ENCODE peak calls at places on chromosomes 3 and 15, in six cellular contexts. N is fibroblast of the aortic adventitia, P is fibroblast of pulmonary artery, G is neural progenitor cell, J is lung, E is HCT116. X is an unnamed sample.

GRCh38 chr15:42385206-42385979 is 26.1 kb downstream of the CAPN3 start:
- DNase-seq in N (peak), P (peak), G (peak), J (no peak), E (peak), X (peak)

GRCh38 chr15:74869726-74870407 is 3.3 kb downstream of the SCAMP2 start:
- DNase-seq in N (peak), P (peak), G (no peak), J (peak), E (no peak), X (no peak)

GRCh38 chr3:153060346-153060745 is 101.7 kb upstream of the RAP2B start:
- DNase-seq in N (no peak), P (no peak), G (no peak), J (no peak), E (no peak), X (no peak)

GRCh38 chr3:195068481-195069080 is 202.4 kb downstream of the XXYLT1 start:
- DNase-seq in N (no peak), P (no peak), G (no peak), J (no peak), E (no peak), X (no peak)

GRCh38 chr3:42123824-42124500 is 32.8 kb downstream of the TRAK1 start:
- DNase-seq in N (no peak), P (no peak), G (no peak), J (no peak), E (no peak), X (no peak)

GRCh38 chr3:123094914-123095313 is 28.1 kb downstream of the PDIA5 start:
- DNase-seq in N (no peak), P (no peak), G (no peak), J (no peak), E (no peak), X (no peak)

GRCh38 chr3:63862804-63863149 is 828 bp downstream of the THOC7 start:
- DNase-seq in N (no peak), P (no peak), G (no peak), J (no peak), E (no peak), X (no peak)

GRCh38 chr3:195708626-195709481 is 11.9 kb upstream of the MUC20 start:
- DNase-seq in N (peak), P (no peak), G (no peak), J (no peak), E (no peak), X (no peak)

GRCh38 chr3:108127301-108127988 is 36.6 kb upstream of the CD47 start:
- DNase-seq in N (no peak), P (peak), G (peak), J (no peak), E (no peak), X (no peak)

GRCh38 chr3:197508051-197508451 is 47.7 kb downstream of the BDH1 start:
- DNase-seq in N (no peak), P (no peak), G (no peak), J (no peak), E (no peak), X (no peak)
- H3K4me3 ChIP-seq in N (no peak), P (no peak), G (no peak), J (no peak), E (no peak), X (no peak)

DNA sequence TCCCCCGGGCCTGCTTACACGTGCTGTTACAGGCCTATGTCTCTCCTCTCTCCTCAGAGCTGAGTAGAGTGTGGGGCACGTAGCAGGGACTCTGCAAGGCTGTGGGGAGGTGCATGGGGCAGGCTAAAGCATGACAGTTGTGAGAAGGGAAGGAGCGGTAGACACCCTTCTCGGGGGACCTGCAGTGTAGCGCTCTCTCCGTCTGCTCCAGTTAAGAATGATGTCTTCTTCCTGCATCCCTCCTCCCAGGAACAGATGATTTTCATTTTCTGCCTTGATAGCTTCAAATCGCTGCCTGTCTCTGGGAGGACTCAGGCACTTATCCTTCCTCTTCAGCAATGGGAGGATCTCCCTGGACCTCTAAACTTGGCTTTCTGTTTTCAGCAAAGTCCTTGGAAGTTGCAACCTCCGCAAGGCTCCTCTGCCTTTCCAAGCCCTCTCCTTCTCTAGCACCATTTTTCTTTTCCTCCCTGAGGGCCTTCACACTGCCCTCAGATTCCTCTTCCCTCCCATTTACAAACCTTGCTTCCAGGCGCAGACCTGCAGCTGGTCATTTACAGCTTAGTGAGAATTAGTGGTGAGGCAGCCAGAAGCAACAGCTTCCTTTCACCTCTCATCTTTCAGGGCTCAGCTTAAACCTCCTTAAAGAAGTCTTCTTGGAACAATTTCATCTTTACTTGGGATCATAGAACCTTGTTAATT is 23.4 kb upstream of the TLE3 start:
- DNase-seq in N (no peak), P (no peak), G (no peak), J (no peak), E (no peak), X (no peak)
- TF ChIP-seq CTCF in N (no peak), P (no peak), G (no peak), J (no peak), E (no peak), X (no peak)

GRCh38 chr3:185927501-185928200 is 10.2 kb downstream of the TRA2B start:
- DNase-seq in N (no peak), P (no peak), G (no peak), J (no peak), E (no peak), X (no peak)
- H3K4me3 ChIP-seq in N (no peak), P (no peak), G (peak), J (no peak), E (no peak), X (no peak)

GRCh38 chr3:119352863-119353527 is 58.8 kb downstream of the ARHGAP31 start:
- DNase-seq in N (peak), P (peak), G (no peak), J (no peak), E (peak), X (peak)
- TF ChIP-seq CTCF in N (peak), P (peak), G (peak), J (no peak), E (peak), X (peak)

GRCh38 chr15:101198820-101199219 is 53.0 kb downstream of the CHSY1 start:
- DNase-seq in N (no peak), P (no peak), G (no peak), J (no peak), E (no peak), X (peak)
- H3K4me3 ChIP-seq in N (no peak), P (no peak), G (no peak), J (no peak), E (no peak), X (no peak)